ENCODE peak calls at places on chromosomes 12 and 14, in five cellular contexts. One of them, this sample, is unnamed.

GRCh38 chr12:34406228-34406995 is 384.1 kb downstream of the ALG10 start:
- DNase-seq in AG04450: no peak
- DNase-seq in astrocyte of the spinal cord: no peak
- DNase-seq in suprapubic skin: peak
- DNase-seq in IMR-90: no peak
- DNase-seq in this sample: no peak

GRCh38 chr12:113161415-113162016 is 12.0 kb downstream of the CFAP73 start:
- DNase-seq in AG04450: no peak
- DNase-seq in astrocyte of the spinal cord: peak
- DNase-seq in suprapubic skin: no peak
- DNase-seq in IMR-90: no peak
- DNase-seq in this sample: no peak

GRCh38 chr12:51417826-51418225 is 6.8 kb upstream of the SLC4A8 start:
- DNase-seq in AG04450: no peak
- DNase-seq in astrocyte of the spinal cord: no peak
- DNase-seq in suprapubic skin: no peak
- DNase-seq in IMR-90: no peak
- DNase-seq in this sample: no peak

GRCh38 chr14:32078794-32079663 is 1.9 kb downstream of the ARHGAP5 start:
- DNase-seq in AG04450: no peak
- DNase-seq in astrocyte of the spinal cord: peak
- DNase-seq in suprapubic skin: no peak
- DNase-seq in IMR-90: peak
- DNase-seq in this sample: peak

GRCh38 chr12:76037130-76038105 is 5.8 kb upstream of the PHLDA1 start:
- DNase-seq in AG04450: peak
- DNase-seq in astrocyte of the spinal cord: peak
- DNase-seq in suprapubic skin: no peak
- DNase-seq in IMR-90: peak
- DNase-seq in this sample: peak

GRCh38 chr12:42094277-42094676 is 50.4 kb downstream of the GXYLT1 start:
- DNase-seq in AG04450: peak
- DNase-seq in astrocyte of the spinal cord: peak
- DNase-seq in suprapubic skin: no peak
- DNase-seq in IMR-90: peak
- DNase-seq in this sample: peak

GRCh38 chr14:101088395-101088667 is 184.8 kb upstream of the RTL1 start:
- DNase-seq in AG04450: no peak
- DNase-seq in astrocyte of the spinal cord: no peak
- DNase-seq in suprapubic skin: no peak
- DNase-seq in IMR-90: no peak
- DNase-seq in this sample: no peak

GRCh38 chr14:96104469-96105057 is 65.4 kb downstream of the C14orf132 start:
- DNase-seq in AG04450: peak
- DNase-seq in astrocyte of the spinal cord: peak
- DNase-seq in suprapubic skin: peak
- DNase-seq in IMR-90: peak
- DNase-seq in this sample: peak

GRCh38 chr14:81686512-81686911 is 152.9 kb upstream of the SEL1L start:
- DNase-seq in AG04450: no peak
- DNase-seq in astrocyte of the spinal cord: no peak
- DNase-seq in suprapubic skin: no peak
- DNase-seq in IMR-90: no peak
- DNase-seq in this sample: no peak

GRCh38 chr12:113891737-113892520 is 74.2 kb downstream of the RBM19 start:
- DNase-seq in AG04450: no peak
- DNase-seq in astrocyte of the spinal cord: no peak
- DNase-seq in suprapubic skin: no peak
- DNase-seq in IMR-90: no peak
- DNase-seq in this sample: no peak

DNA sequence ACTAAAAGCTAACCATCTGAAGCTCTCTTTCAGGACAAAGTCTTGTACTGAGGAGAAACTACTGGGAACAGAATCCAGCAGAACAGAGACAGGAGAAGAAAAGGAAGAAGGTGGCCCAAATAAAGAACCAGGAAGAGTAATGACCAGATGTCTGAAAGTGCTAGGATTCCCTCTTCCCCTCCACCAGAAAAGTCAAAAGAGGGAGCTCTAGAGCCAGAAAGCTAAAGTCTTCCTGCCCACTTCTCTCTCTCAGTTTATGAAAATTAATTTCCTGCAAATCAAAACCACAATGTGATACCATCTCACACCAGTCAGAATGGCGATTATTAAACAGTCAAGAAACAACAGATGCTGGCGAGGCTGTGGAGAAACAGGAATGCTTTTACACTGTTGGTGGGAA is 47.2 kb downstream of the SPPL3 start:
- DNase-seq in AG04450: no peak
- DNase-seq in astrocyte of the spinal cord: no peak
- DNase-seq in suprapubic skin: no peak
- DNase-seq in IMR-90: no peak
- DNase-seq in this sample: no peak
- TF ChIP-seq CTCF in AG04450: peak
- TF ChIP-seq CTCF in astrocyte of the spinal cord: peak
- TF ChIP-seq CTCF in suprapubic skin: peak
- TF ChIP-seq CTCF in IMR-90: peak
- TF ChIP-seq CTCF in this sample: peak

DNA sequence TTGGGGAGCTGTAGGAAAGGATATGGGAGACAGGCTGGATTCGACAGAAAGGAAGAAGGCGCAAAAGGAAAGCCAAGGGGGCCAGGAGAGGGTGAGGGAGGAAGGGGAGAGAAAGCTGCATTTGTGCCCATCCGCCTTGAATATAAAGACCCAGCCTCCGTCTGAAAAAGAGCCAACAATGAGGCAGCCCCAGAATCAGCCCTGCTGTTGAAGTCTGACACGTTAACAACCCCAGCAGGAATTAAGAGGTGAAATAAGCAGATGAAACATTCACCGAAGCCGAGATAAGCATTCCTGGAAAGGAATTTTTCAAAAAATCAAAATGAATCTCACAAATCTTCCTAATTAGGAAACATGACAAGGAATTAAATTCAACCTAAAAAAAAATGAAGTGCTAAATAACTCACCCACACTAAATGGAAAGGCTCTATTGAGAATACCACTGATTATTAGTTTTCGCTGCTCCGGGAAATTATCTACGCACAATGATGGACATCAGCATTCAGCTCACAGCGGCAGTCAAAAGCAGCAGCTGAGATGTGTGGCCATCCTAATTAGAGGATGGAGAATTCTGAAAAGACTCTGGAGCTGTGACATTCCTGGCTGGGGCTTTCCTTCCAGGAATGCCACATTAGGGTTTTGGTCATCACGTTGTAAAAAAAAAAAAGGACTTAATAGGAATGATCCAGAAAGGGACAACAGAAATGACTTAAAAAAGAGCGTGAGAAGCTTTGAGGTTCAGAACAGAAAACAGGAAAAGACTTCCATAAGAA is 8.2 kb upstream of the PARP11 start:
- DNase-seq in AG04450: no peak
- DNase-seq in astrocyte of the spinal cord: no peak
- DNase-seq in suprapubic skin: no peak
- DNase-seq in IMR-90: no peak
- DNase-seq in this sample: no peak
- H3K4me3 ChIP-seq in AG04450: no peak
- H3K4me3 ChIP-seq in astrocyte of the spinal cord: no peak
- H3K4me3 ChIP-seq in suprapubic skin: no peak
- H3K4me3 ChIP-seq in IMR-90: no peak
- H3K4me3 ChIP-seq in this sample: no peak

DNA sequence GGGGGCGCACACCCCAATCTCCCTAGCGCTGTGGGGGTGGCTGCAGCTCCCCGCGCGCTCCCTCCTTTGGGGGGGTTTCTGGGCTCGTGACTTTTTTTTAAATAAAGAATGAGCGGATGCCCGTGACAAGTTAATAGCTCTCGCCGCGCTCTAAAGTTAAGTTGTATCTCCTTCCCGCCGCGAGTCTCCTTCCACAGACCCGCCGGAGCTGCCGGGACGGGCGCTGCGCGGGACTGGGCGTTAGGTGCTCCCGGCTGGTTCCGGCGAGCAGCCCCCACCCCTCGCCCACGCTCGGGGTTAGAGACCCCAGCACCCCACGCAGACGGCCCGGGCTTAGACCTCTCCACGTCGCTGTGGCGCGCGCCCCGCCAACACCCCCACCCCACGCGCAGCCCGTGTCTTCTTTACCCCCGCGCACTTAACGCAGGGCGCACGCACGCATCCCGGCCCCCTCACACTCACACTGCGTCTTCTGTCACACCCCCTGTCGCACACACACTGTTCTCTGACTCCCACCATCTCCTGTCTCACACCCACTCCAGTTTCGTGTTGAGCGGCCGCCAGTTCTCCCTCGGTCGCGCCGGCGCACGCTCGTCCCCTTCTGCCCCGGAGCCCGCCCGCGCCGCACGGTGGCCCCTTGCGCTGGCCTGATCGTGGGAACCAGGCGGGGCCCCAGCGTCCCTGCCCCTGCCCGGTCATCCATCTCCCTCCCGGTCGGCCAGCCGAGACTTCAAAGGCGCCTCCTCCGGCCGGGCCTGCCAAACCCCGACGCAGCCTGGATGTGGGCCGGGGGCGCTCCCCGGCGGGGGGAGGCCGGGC is 82.4 kb upstream of the HMGA2 start:
- DNase-seq in AG04450: no peak
- DNase-seq in astrocyte of the spinal cord: peak
- DNase-seq in suprapubic skin: no peak
- DNase-seq in IMR-90: peak
- DNase-seq in this sample: peak
- TF ChIP-seq CTCF in AG04450: no peak
- TF ChIP-seq CTCF in astrocyte of the spinal cord: no peak
- TF ChIP-seq CTCF in suprapubic skin: no peak
- TF ChIP-seq CTCF in IMR-90: peak
- TF ChIP-seq CTCF in this sample: no peak

DNA sequence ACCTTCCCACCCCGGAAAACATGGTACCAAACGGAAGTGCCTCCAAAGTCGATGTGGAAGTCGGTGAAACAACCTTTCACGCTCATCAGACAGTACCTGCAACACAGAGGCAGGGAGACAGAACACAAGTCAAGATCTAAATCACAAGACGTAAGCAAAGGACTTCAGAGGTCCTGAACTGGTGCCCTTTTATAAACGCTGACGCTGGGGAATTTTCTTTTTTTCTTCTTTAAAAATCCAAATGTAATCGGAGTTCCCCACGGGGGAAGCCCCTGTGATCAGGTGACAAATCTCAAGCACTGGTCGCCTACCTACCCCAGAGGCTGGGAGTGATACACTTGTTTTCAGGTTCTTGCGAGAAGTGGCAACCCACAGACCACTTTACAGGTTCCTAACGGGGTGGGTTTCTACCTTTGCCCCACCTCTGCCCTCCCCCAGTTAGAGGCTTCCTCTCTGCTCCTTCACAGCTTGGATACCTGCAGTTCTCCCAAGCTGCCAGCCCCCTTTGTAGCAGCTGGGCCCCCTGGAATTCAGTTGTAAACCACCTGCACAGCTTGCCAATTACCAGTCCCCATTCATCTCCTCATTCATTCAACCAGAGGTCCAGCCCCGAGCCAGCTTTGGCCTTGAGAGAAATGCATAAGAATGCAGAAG is 46.2 kb downstream of the KDM2B start:
- DNase-seq in AG04450: no peak
- DNase-seq in astrocyte of the spinal cord: no peak
- DNase-seq in suprapubic skin: no peak
- DNase-seq in IMR-90: no peak
- DNase-seq in this sample: no peak
- H3K4me3 ChIP-seq in AG04450: no peak
- H3K4me3 ChIP-seq in astrocyte of the spinal cord: no peak
- H3K4me3 ChIP-seq in suprapubic skin: no peak
- H3K4me3 ChIP-seq in IMR-90: no peak
- H3K4me3 ChIP-seq in this sample: no peak

GRCh38 chr14:66401447-66402095 is 84.6 kb upstream of the CCDC196 start:
- DNase-seq in AG04450: no peak
- DNase-seq in astrocyte of the spinal cord: peak
- DNase-seq in suprapubic skin: no peak
- DNase-seq in IMR-90: no peak
- DNase-seq in this sample: peak
- TF ChIP-seq CTCF in AG04450: peak
- TF ChIP-seq CTCF in astrocyte of the spinal cord: peak
- TF ChIP-seq CTCF in suprapubic skin: peak
- TF ChIP-seq CTCF in IMR-90: peak
- TF ChIP-seq CTCF in this sample: peak

GRCh38 chr14:64061115-64061514 is 208.3 kb downstream of the SYNE2 start:
- DNase-seq in AG04450: no peak
- DNase-seq in astrocyte of the spinal cord: no peak
- DNase-seq in suprapubic skin: no peak
- DNase-seq in IMR-90: no peak
- DNase-seq in this sample: no peak

GRCh38 chr14:64060648-64061096 is 207.9 kb downstream of the SYNE2 start:
- DNase-seq in AG04450: no peak
- DNase-seq in astrocyte of the spinal cord: no peak
- DNase-seq in suprapubic skin: no peak
- DNase-seq in IMR-90: no peak
- DNase-seq in this sample: no peak

GRCh38 chr14:64060199-64060545 is 207.4 kb downstream of the SYNE2 start:
- DNase-seq in AG04450: no peak
- DNase-seq in astrocyte of the spinal cord: no peak
- DNase-seq in suprapubic skin: no peak
- DNase-seq in IMR-90: no peak
- DNase-seq in this sample: no peak

GRCh38 chr14:64061706-64062105 is 208.9 kb downstream of the SYNE2 start:
- DNase-seq in AG04450: no peak
- DNase-seq in astrocyte of the spinal cord: no peak
- DNase-seq in suprapubic skin: no peak
- DNase-seq in IMR-90: no peak
- DNase-seq in this sample: no peak

DNA sequence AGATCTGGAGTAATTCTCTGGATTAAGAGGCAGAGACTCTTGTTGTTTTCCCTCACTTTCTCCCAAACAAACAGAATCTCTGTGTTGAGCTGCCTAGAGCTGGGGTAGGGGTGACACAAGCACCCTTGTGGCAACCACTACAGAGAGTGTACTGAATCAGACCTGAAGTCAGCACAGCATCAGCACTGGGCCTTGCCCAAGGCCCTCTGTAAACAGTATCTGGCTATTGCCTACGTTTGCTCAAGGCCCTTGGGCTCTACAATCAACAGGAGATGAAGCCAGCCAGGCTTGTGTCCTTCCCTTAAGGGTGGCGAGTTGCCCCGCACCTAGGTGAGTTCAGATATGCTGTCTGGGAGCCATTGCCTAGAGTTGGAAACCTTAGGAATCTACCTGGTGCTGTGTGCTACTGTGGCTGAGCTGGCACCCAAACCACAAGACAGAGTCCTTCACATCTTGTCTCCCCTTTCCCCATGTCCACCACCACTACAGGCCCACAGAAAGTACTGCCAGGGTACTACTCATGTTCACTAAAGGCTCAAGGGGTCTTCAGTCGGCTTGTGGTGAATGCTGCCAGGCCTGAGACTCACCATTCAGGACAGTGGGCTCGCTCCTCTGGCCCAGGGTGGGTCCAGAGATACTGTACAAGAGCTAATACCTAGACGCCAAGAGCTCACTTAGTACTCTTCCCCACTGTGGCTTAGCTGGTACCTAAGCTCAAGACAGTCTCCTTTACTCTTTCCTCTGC is 206.8 kb downstream of the SYNE2 start:
- DNase-seq in AG04450: no peak
- DNase-seq in astrocyte of the spinal cord: no peak
- DNase-seq in suprapubic skin: no peak
- DNase-seq in IMR-90: no peak
- DNase-seq in this sample: no peak
- H3K4me3 ChIP-seq in AG04450: no peak
- H3K4me3 ChIP-seq in astrocyte of the spinal cord: no peak
- H3K4me3 ChIP-seq in suprapubic skin: no peak
- H3K4me3 ChIP-seq in IMR-90: no peak
- H3K4me3 ChIP-seq in this sample: no peak

GRCh38 chr12:4296749-4297148 is 23.2 kb downstream of the CCND2 start:
- DNase-seq in AG04450: no peak
- DNase-seq in astrocyte of the spinal cord: no peak
- DNase-seq in suprapubic skin: no peak
- DNase-seq in IMR-90: no peak
- DNase-seq in this sample: no peak
- TF ChIP-seq CTCF in AG04450: no peak
- TF ChIP-seq CTCF in astrocyte of the spinal cord: no peak
- TF ChIP-seq CTCF in suprapubic skin: no peak
- TF ChIP-seq CTCF in IMR-90: no peak
- TF ChIP-seq CTCF in this sample: no peak